ENCODE peak calls at places on chromosome 11, in four cellular contexts. C is GM10248, X is B cell, K is kidney tubule cell. O is an unnamed sample.

GRCh38 chr11:28618426-28618825 is 510.2 kb downstream of the METTL15 start:
- DNase-seq in C (no peak), X (no peak), K (no peak), O (no peak)

GRCh38 chr11:32137263-32137662 is 46.4 kb downstream of the RCN1 start:
- DNase-seq in K (peak), C (no peak), X (no peak), O (no peak)

GRCh38 chr11:61893981-61894380 is 2.6 kb upstream of the FADS3 start:
- DNase-seq in X (no peak), K (no peak), C (no peak), O (no peak)

GRCh38 chr11:60785806-60786361 is 751 bp downstream of the MS4A10 start:
- DNase-seq in C (no peak), X (no peak), K (peak), O (no peak)

GRCh38 chr11:11534981-11535380 is 86.8 kb downstream of the GALNT18 start:
- DNase-seq in K (no peak), X (no peak), C (no peak), O (no peak)

GRCh38 chr11:125313271-125314222 is 149.0 kb downstream of the PKNOX2 start:
- DNase-seq in K (peak), C (no peak), X (no peak), O (no peak)

GRCh38 chr11:16897460-16898061 is 116.7 kb downstream of the PLEKHA7 start:
- DNase-seq in K (no peak), X (no peak), C (no peak), O (no peak)

GRCh38 chr11:49432242-49432848 is 223.9 kb upstream of the FOLH1 start:
- DNase-seq in K (no peak), C (no peak), X (no peak), O (no peak)

GRCh38 chr11:64610596-64610995 is 19.6 kb downstream of the SLC22A12 start:
- DNase-seq in X (no peak), C (no peak), K (no peak), O (no peak)

GRCh38 chr11:75275581-75275980 is 35.0 kb downstream of the TPBGL start:
- DNase-seq in X (peak), C (no peak), K (no peak), O (no peak)

GRCh38 chr11:119178166-119178680 is 7.1 kb upstream of the NHERF4 start:
- DNase-seq in K (no peak), X (no peak), C (no peak), O (no peak)

GRCh38 chr11:18081551-18081950 is 24.3 kb downstream of the SAAL1 start:
- DNase-seq in X (no peak), K (no peak), C (no peak), O (no peak)

GRCh38 chr11:2721163-2721935 is 21.6 kb upstream of the KCNQ1OT1 start:
- DNase-seq in K (no peak), X (no peak), C (no peak), O (no peak)

GRCh38 chr11:30392221-30392784 is 69.4 kb downstream of the ARL14EP start:
- DNase-seq in K (peak), X (no peak), C (no peak), O (no peak)

GRCh38 chr11:110908401-110909106 is 196.3 kb upstream of the ARHGAP20 start:
- DNase-seq in C (no peak), K (peak), X (no peak), O (no peak)

GRCh38 chr11:119384332-119384731 is 2.8 kb upstream of the USP2 start:
- DNase-seq in X (no peak), C (no peak), K (no peak), O (no peak)

GRCh38 chr11:69732910-69733309 is 29.1 kb upstream of the FGF19 start:
- DNase-seq in X (no peak), K (no peak), C (no peak), O (no peak)

GRCh38 chr11:134453441-134453840 is 41.4 kb upstream of the B3GAT1 start:
- DNase-seq in C (no peak), K (no peak), X (no peak), O (no peak)

GRCh38 chr11:125408281-125408680 is 87.8 kb downstream of the FEZ1 start:
- DNase-seq in C (no peak), X (no peak), K (no peak), O (no peak)

GRCh38 chr11:71309181-71309580 is 56.8 kb upstream of the SHANK2 start:
- DNase-seq in K (no peak), X (no peak), C (no peak), O (no peak)

GRCh38 chr11:125494033-125494364 is 2.1 kb downstream of the FEZ1 start:
- DNase-seq in X (no peak), K (no peak), C (no peak), O (no peak)

GRCh38 chr11:36478700-36479329 is 31.3 kb downstream of the TRAF6 start:
- DNase-seq in C (no peak), X (no peak), K (peak), O (no peak)

GRCh38 chr11:83051760-83052671 is 19.7 kb downstream of the RAB30 start:
- DNase-seq in K (peak), C (no peak), X (no peak), O (no peak)

GRCh38 chr11:107859459-107860239 is 1.1 kb upstream of the SLC35F2 start:
- DNase-seq in C (no peak), X (peak), K (peak), O (peak)

GRCh38 chr11:77198440-77198849 is 70.4 kb downstream of the MYO7A start:
- DNase-seq in X (no peak), K (peak), C (no peak), O (peak)

GRCh38 chr11:75759832-75760231 is 8.7 kb upstream of the DGAT2 start:
- DNase-seq in X (no peak), C (no peak), K (no peak), O (no peak)

GRCh38 chr11:20015529-20016427 is 144.5 kb downstream of the DBX1 start:
- DNase-seq in X (no peak), C (no peak), K (peak), O (no peak)

GRCh38 chr11:10087621-10088225 is 206.3 kb downstream of the SBF2 start:
- DNase-seq in X (no peak), K (no peak), C (no peak), O (no peak)

GRCh38 chr11:17646451-17647145 is 72.8 kb upstream of the MYOD1 start:
- DNase-seq in C (peak), X (peak), K (no peak), O (no peak)

GRCh38 chr11:101323997-101324396 is 194.4 kb upstream of the PGR start:
- DNase-seq in X (no peak), K (peak), C (no peak), O (no peak)

GRCh38 chr11:115745545-115746265 is 241.5 kb upstream of the CADM1 start:
- DNase-seq in X (no peak), C (no peak), K (no peak), O (no peak)

GRCh38 chr11:118341749-118342489 is 586 bp downstream of the CD3D start:
- DNase-seq in X (no peak), C (no peak), K (no peak), O (no peak)

GRCh38 chr11:107591098-107591445 is at the start of gene ELMOD1:
- DNase-seq in C (peak), K (peak), X (peak), O (peak)

O was measured in germinal center.